ENCODE peak calls at places on chromosomes 12 and 14, in five cellular contexts. Q is right lobe of liver, G is spleen, S is sigmoid colon, V is tibial nerve. R is an unnamed sample. For H3K9me3, the result is how much of the 10 kb centered on the place peaks cover.

GRCh38 chr14:22537436-22538310 is 51.4 kb downstream of the DAD1 start:
- DNase-seq in Q (no peak), G (no peak), S (no peak), V (no peak), R (no peak)

GRCh38 chr12:109529618-109530300 is 43.5 kb downstream of the MMAB start:
- DNase-seq in Q (no peak), G (no peak), S (no peak), V (no peak), R (no peak)

GRCh38 chr14:57884175-57884574 is 18.3 kb upstream of the SLC35F4 start:
- DNase-seq in Q (no peak), G (no peak), S (no peak), V (no peak), R (no peak)

GRCh38 chr14:105330491-105330895 is 15.9 kb downstream of the PACS2 start:
- DNase-seq in Q (peak), G (peak), S (no peak), V (no peak), R (no peak)

GRCh38 chr14:54211562-54212308 is 185.1 kb upstream of the CDKN3 start:
- DNase-seq in Q (no peak), G (no peak), S (no peak), V (no peak), R (no peak)

GRCh38 chr12:52020539-52021336 is 14.0 kb downstream of the TAMALIN start:
- DNase-seq in Q (no peak), G (peak), S (peak), V (peak), R (peak)

GRCh38 chr12:106239951-106240335 is 7.9 kb downstream of the CKAP4 start:
- DNase-seq in Q (peak), G (no peak), S (no peak), V (no peak), R (no peak)

GRCh38 chr12:13478650-13479181 is 282.2 kb downstream of the EMP1 start:
- DNase-seq in Q (no peak), G (no peak), S (no peak), V (no peak), R (no peak)

GRCh38 chr12:120725151-120725658 is 421 bp upstream of the ACADS start:
- DNase-seq in Q (no peak), G (no peak), S (no peak), V (no peak), R (no peak)

GRCh38 chr14:96960598-96961116 is 163.5 kb downstream of the VRK1 start:
- DNase-seq in Q (no peak), G (no peak), S (no peak), V (no peak), R (no peak)

GRCh38 chr12:11553871-11554533 is 95.5 kb upstream of the ETV6 start:
- DNase-seq in Q (no peak), G (no peak), S (peak), V (peak), R (no peak)

GRCh38 chr12:12686472-12686871 is 9.5 kb downstream of the GPR19 start:
- DNase-seq in Q (no peak), G (no peak), S (no peak), V (no peak), R (no peak)

GRCh38 chr14:26773906-26774593 is 176.2 kb upstream of the NOVA1 start:
- DNase-seq in Q (no peak), G (no peak), S (no peak), V (no peak), R (no peak)

GRCh38 chr12:9721394-9722092 is 11.4 kb downstream of the CLECL1 start:
- DNase-seq in Q (no peak), G (no peak), S (no peak), V (no peak), R (no peak)

GRCh38 chr12:2959194-2959507 is at the start of gene TEAD4:
- DNase-seq in Q (peak), G (no peak), S (peak), V (no peak), R (no peak)

GRCh38 chr12:95224202-95225170 is 6.9 kb downstream of the VEZT start:
- DNase-seq in Q (no peak), G (no peak), S (no peak), V (no peak), R (no peak)

GRCh38 chr12:118432812-118433540 is 56.6 kb downstream of the SUDS3 start:
- DNase-seq in Q (no peak), G (no peak), S (no peak), V (no peak), R (no peak)

GRCh38 chr14:77031680-77032482 is 3.4 kb upstream of the IRF2BPL start:
- DNase-seq in Q (no peak), G (no peak), S (peak), V (no peak), R (no peak)

GRCh38 chr14:89078021-89078676 is 253.7 kb downstream of the TTC8 start:
- DNase-seq in Q (no peak), G (no peak), S (no peak), V (no peak), R (no peak)

GRCh38 chr12:124359671-124360581 is 65.0 kb downstream of the RFLNA start:
- DNase-seq in Q (peak), G (no peak), S (peak), V (peak), R (no peak)

GRCh38 chr12:27208414-27208750 is 35.7 kb upstream of the STK38L start:
- DNase-seq in Q (no peak), G (no peak), S (no peak), V (no peak), R (no peak)

GRCh38 chr12:68405292-68405900 is 73.2 kb upstream of the MDM1 start:
- DNase-seq in Q (no peak), G (no peak), S (no peak), V (peak), R (no peak)

DNA sequence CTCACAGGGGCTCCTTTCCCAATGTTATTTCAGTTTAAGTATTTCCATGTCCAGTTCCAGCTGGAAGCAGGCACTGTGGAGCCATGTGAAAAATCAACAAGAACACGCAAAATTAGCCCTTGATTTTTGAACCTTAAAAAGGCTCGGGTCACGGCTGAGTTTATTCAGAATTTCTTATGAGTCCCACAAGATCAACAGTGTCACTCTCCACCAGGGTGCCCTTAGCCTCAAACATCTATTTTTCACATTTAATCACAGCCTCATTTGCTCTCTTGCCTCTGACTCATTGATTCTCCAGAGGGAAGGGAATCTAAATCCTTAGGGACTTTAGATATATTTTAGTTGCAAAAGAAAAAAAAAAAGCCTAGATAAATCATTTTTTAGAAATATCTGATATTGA is 157.7 kb upstream of the AVPR1A start:
- DNase-seq in Q (no peak), G (no peak), S (no peak), V (no peak), R (no peak)
- H3K27ac ChIP-seq in Q (no peak), G (no peak), S (no peak), V (no peak), R (no peak)

GRCh38 chr12:34368079-34368478 is 345.8 kb downstream of the ALG10 start:
- DNase-seq in Q (no peak), G (no peak), S (no peak), V (no peak), R (no peak)
- H3K9me3 ChIP-seq in Q (under half), G (half or more), S (under half), V (under half), R (under half)

DNA sequence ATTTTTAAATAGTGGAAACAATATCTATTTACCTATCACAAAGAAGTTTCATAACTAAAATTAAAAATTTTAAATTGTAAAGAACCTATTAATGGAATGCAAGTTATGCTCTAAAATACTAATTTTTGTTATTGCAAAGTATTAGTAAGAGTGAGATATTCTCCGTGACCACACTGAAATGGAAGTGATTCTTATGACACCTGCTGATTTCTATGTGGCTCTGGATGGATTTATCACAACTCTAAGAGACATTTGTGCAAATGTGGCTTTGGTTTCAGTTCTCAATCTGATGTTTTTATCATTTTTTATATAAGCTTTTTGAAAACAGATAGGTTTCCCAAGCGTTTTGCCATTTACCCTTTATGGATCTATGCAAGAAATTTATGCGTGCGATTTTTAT is 497.8 kb downstream of the NAV3 start:
- DNase-seq in Q (no peak), G (no peak), S (no peak), V (no peak), R (no peak)
- TF ChIP-seq CTCF in Q (no peak), G (no peak), S (no peak), V (no peak), R (no peak)

GRCh38 chr12:108145011-108145410 is 15.9 kb downstream of the WSCD2 start:
- DNase-seq in Q (no peak), G (no peak), S (no peak), V (no peak), R (no peak)

GRCh38 chr12:108141600-108142145 is 12.6 kb downstream of the WSCD2 start:
- DNase-seq in Q (no peak), G (no peak), S (no peak), V (no peak), R (no peak)

GRCh38 chr12:108140501-108140900 is 11.4 kb downstream of the WSCD2 start:
- DNase-seq in Q (no peak), G (no peak), S (no peak), V (no peak), R (no peak)

GRCh38 chr12:108146035-108146893 is 17.2 kb downstream of the WSCD2 start:
- DNase-seq in Q (no peak), G (no peak), S (no peak), V (no peak), R (no peak)

GRCh38 chr12:108143144-108143543 is 14.1 kb downstream of the WSCD2 start:
- DNase-seq in Q (no peak), G (no peak), S (no peak), V (no peak), R (no peak)
- H3K27ac ChIP-seq in Q (no peak), G (no peak), S (no peak), V (no peak), R (no peak)

DNA sequence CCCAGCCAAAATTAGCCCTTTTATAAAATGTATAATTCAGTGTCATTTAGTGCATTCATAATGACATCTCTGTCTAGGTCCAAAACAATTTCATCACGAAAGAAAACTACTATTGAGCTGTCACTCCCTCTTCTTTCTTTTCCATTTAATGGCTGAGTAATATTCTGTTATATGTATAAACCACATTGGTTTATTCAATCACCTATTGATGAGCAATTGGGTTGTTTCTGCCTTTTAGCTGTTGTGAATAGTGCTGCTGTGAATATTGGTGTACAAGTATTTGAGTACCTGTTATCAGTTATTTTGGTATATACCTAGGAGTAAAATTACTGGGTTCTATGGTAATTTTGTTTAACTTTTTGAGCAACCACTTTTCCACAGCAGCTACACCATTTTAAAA is 7.2 kb downstream of the DNM1L start:
- DNase-seq in Q (no peak), G (no peak), S (no peak), V (no peak), R (no peak)
- H3K9me3 ChIP-seq in Q (under half), G (under half), S (under half), V (under half), R (under half)

DNA sequence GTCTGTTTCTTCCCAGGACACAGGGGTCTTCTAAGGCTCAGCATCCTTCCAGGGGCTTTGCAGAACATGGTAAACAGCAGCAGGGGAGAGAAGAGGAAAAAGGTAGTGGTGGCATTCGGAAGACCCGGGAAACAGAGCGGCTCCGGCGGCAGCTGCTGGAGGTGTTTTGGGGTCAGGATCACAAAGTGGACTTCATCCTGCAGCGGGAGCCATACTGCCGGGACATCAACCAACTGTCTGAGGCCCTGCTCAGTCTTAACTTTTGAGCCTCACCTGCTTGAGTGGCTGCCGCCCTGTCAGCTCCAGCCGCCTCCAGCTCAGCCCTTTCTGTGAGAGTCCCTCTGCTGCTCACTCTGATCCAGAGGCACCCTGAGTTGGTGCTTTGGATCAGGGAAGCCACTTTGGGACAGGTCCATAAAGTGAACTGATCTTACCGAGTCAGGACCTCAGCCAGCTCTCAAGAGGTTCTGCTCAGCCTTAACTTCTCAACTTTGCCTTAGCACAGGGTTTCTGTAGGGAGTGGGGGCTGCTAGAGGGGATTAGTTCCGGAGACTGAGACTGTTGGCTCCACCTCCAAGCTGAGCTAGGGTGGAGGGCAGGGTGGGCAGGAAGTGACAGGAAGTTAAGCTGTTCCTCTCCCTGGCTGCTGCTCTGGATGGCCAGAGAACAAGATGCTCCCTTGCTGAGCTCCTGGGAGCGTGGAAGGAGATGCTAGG is 5.4 kb downstream of the SDR39U1 start:
- DNase-seq in Q (no peak), G (no peak), S (peak), V (no peak), R (no peak)
- TF ChIP-seq CTCF in Q (no peak), G (peak), S (no peak), V (peak), R (peak)

GRCh38 chr14:73694083-73694482 is 20.1 kb downstream of the PNMA1 start:
- DNase-seq in Q (no peak), G (no peak), S (no peak), V (no peak), R (no peak)

GRCh38 chr14:73696466-73697390 is 17.5 kb downstream of the PNMA1 start:
- DNase-seq in Q (no peak), G (no peak), S (no peak), V (no peak), R (no peak)

GRCh38 chr14:73695082-73695481 is 19.1 kb downstream of the PNMA1 start:
- DNase-seq in Q (no peak), G (no peak), S (no peak), V (no peak), R (no peak)

GRCh38 chr14:73700325-73700724 is 13.9 kb downstream of the PNMA1 start:
- DNase-seq in Q (no peak), G (no peak), S (no peak), V (no peak), R (no peak)

DNA sequence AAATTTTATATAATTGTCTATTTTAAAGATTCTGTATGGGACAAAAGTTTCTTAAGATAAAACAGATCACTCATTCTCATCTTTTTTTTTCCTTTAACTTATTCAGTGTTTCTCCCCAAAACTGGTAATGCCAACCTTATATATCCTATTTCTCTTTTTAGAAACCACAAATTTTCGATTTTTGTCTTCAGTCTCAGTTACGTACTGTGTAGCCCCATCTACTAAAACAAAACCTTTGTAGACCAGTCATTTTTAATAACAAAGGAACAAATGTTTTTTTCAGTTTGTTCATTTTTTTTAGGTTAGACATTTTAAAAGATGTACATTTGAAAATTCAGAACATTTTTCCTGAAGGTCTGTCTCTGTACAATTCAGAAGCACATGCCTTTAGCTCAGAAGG is 18.2 kb downstream of the PNMA1 start:
- DNase-seq in Q (no peak), G (no peak), S (no peak), V (no peak), R (no peak)
- H3K27ac ChIP-seq in Q (no peak), G (no peak), S (no peak), V (no peak), R (no peak)